ENCODE peak calls at places on chromosomes 1 and 21, in four cellular contexts. G is K562, W is SK-N-SH, V is HepG2. F is an unnamed sample.
A peak's percentile ranks its signal among the peaks of the same experiment; 100 is the strongest.

GRCh38 chr1:119368556-119368955 is at the start of gene HAO2:
- DNase-seq in G (no peak), V (no peak), W (no peak), F (no peak)

GRCh38 chr1:215146252-215146975 is 63.9 kb downstream of the KCNK2 start:
- DNase-seq in V (peak; percentile 24), G (peak; percentile 3), W (peak; percentile 4), F (peak; percentile 21)

GRCh38 chr1:168301664-168302320 is 21.1 kb downstream of the TBX19 start:
- DNase-seq in G (no peak), W (no peak), V (peak; percentile 6), F (peak; percentile 57)

GRCh38 chr1:75124510-75124909 is 9.7 kb upstream of the LHX8 start:
- DNase-seq in G (peak; percentile 18), V (peak; percentile 6), W (no peak), F (no peak)

GRCh38 chr1:89685461-89685860 is 52.5 kb downstream of the LRRC8C start:
- DNase-seq in W (no peak), V (no peak), G (no peak), F (no peak)

GRCh38 chr1:47932744-47933143 is 64.4 kb downstream of the TRABD2B start:
- DNase-seq in V (no peak), G (no peak), W (no peak), F (no peak)

GRCh38 chr1:153506831-153507413 is 28.9 kb downstream of the S100A6 start:
- DNase-seq in W (no peak), G (no peak), V (peak; percentile 72), F (no peak)

GRCh38 chr1:86714561-86715244 is 10.3 kb downstream of the SH3GLB1 start:
- DNase-seq in V (no peak), W (no peak), G (no peak), F (no peak)

GRCh38 chr1:96865731-96866684 is 144.4 kb downstream of the PTBP2 start:
- DNase-seq in G (no peak), W (no peak), V (no peak), F (no peak)

GRCh38 chr1:76576876-76577817 is 290.1 kb upstream of the ST6GALNAC5 start:
- DNase-seq in V (no peak), G (no peak), W (peak; percentile 47), F (no peak)

GRCh38 chr1:6783956-6784559 is 1.2 kb upstream of the CAMTA1 start:
- DNase-seq in G (no peak), V (no peak), W (no peak), F (no peak)
- TF ChIP-seq ELF1 in G (no peak), V (no peak), W (no peak), F (no peak)

GRCh38 chr1:25168193-25169071 is 63.9 kb downstream of the SYF2 start:
- DNase-seq in G (no peak), W (no peak), V (peak; percentile 97), F (no peak)
- TF ChIP-seq ELF1 in G (no peak), W (no peak), V (peak; percentile 19), F (no peak)

GRCh38 chr21:26388731-26389231 is 184.3 kb downstream of the CYYR1 start:
- DNase-seq in V (no peak), G (no peak), W (peak; percentile 13), F (no peak)
- TF ChIP-seq ELF1 in V (no peak), G (no peak), W (no peak), F (no peak)

DNA sequence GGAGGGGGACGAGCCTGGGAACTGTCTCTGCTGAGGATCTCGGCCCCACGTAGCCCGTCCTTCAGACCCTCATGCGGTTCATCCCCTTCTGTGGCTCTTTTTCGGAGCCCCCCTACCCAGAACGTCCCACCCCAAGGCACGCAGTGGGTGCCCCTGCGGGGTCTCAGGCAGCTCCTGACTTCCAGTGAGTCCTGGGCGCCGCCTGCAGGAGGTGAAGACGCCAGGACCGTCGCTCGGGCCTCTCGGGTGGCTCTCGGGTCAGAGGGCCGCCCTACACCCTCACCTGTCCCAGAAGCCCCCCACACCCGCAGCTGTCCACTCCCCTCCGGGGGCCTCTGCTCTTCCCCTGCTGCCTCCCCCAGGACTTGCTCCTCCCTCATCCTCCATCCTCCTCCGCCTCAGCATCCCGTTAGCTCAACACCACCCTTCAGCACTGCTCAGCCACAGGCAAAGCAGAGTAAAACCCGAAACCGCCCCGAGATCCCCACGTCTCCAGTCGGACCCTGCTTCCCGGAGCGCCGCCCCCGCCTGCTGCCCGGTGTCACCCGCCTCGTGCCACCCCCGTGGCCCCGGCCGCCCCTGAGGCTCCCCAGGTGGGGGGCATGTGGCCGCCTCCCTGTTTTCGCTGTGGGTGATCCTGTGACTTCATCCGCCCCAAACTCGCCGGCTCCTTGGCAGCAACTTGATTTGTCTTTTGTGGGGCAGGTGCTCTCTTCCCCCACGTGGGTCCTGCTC is 13.3 kb upstream of the POFUT2 start:
- DNase-seq in G (no peak), W (no peak), V (no peak), F (no peak)
- TF ChIP-seq ELF1 in G (no peak), W (no peak), V (no peak), F (no peak)

GRCh38 chr1:4960782-4961475 is 306.5 kb downstream of the AJAP1 start:
- DNase-seq in G (no peak), V (no peak), W (no peak), F (no peak)

GRCh38 chr1:4962836-4963235 is 308.4 kb downstream of the AJAP1 start:
- DNase-seq in G (no peak), V (no peak), W (no peak), F (no peak)

GRCh38 chr1:4959216-4959615 is 304.8 kb downstream of the AJAP1 start:
- DNase-seq in V (no peak), G (no peak), W (no peak), F (no peak)

GRCh38 chr1:4961935-4962645 is 307.7 kb downstream of the AJAP1 start:
- DNase-seq in G (no peak), V (no peak), W (no peak), F (no peak)

GRCh38 chr1:4960336-4960735 is 305.9 kb downstream of the AJAP1 start:
- DNase-seq in W (no peak), G (no peak), V (no peak), F (no peak)
- TF ChIP-seq ELF1 in W (no peak), G (no peak), V (no peak), F (no peak)

GRCh38 chr1:12458571-12458970 is 159.4 kb downstream of the DHRS3 start:
- DNase-seq in V (no peak), W (no peak), G (no peak), F (no peak)

GRCh38 chr1:12460121-12460520 is 157.9 kb downstream of the DHRS3 start:
- DNase-seq in V (no peak), G (no peak), W (no peak), F (no peak)

GRCh38 chr1:12454406-12455391 is 163.3 kb downstream of the DHRS3 start:
- DNase-seq in V (no peak), G (peak; percentile 57), W (no peak), F (no peak)

GRCh38 chr1:12457771-12458170 is 160.2 kb downstream of the DHRS3 start:
- DNase-seq in W (no peak), G (no peak), V (no peak), F (no peak)

DNA sequence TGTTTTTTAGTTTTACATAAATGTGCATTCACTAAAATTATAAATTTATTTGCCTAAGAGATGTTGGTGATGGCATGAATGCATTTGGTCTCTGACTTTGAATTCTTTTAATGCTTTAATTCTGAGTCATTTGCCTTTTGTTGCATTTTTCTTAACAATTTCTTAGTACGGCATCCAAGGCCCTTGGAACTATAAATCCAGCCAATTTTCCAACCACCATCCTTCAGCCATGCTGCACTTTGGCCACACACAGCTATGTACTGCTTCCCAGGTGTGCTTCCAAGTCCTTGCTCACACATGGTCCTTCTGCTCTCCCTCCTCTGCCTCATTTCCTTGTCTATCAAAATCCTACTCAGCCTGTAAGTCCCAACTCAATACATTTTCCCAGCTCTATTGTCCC is 161.0 kb downstream of the DHRS3 start:
- DNase-seq in G (no peak), W (no peak), V (no peak), F (no peak)
- TF ChIP-seq ELF1 in G (no peak), W (no peak), V (no peak), F (no peak)

GRCh38 chr1:109242387-109242786 is 7.0 kb upstream of the CELSR2 start:
- DNase-seq in W (no peak), G (no peak), V (no peak), F (no peak)
- TF ChIP-seq ELF1 in W (no peak), G (no peak), V (no peak), F (no peak)

GRCh38 chr1:16441312-16441641 is 753 bp downstream of the NECAP2 start:
- DNase-seq in G (peak; percentile 46), V (no peak), W (no peak), F (no peak)

GRCh38 chr1:16442273-16442672 is 1.7 kb downstream of the NECAP2 start:
- DNase-seq in W (no peak), V (no peak), G (no peak), F (no peak)

GRCh38 chr1:16440480-16441311 is at the start of gene NECAP2:
- DNase-seq in V (peak; percentile 84), G (peak; percentile 98), W (peak; percentile 92), F (peak; percentile 88)

GRCh38 chr1:16438516-16438915 is 1.3 kb upstream of the SPATA21 start:
- DNase-seq in V (no peak), G (no peak), W (no peak), F (no peak)

GRCh38 chr1:16440150-16440479 is 409 bp upstream of the NECAP2 start:
- DNase-seq in V (peak; percentile 33), G (no peak), W (no peak), F (no peak)
- TF ChIP-seq ELF1 in V (no peak), G (no peak), W (no peak), F (no peak)